ENCODE peak calls at places on chromosome 19, in nine cellular contexts. O, V, M, X, G, D, B, T and S are unnamed samples.

GRCh38 chr19:12784394-12784870 is 6.9 kb upstream of the JUNB start:
- DNase-seq in O (no peak), V (no peak), M (no peak), X (no peak), G (peak), D (no peak), B (no peak), T (no peak), S (no peak)

GRCh38 chr19:5978606-5979552 is 939 bp upstream of the RANBP3 start:
- DNase-seq in O (no peak), V (no peak), M (no peak), X (no peak), G (no peak), D (no peak), B (no peak), T (no peak), S (no peak)

GRCh38 chr19:19668230-19669012 is at the start of gene ZNF101:
- DNase-seq in O (peak), V (peak), M (peak), X (peak), G (peak), D (peak), B (peak), T (peak), S (peak)

GRCh38 chr19:16324384-16325160 is at the start of gene KLF2:
- DNase-seq in O (peak), V (peak), M (peak), X (peak), G (peak), D (peak), B (peak), T (peak), S (peak)

GRCh38 chr19:12779162-12779993 is 4.0 kb upstream of the HOOK2 start:
- DNase-seq in O (peak), V (peak), M (peak), X (peak), G (peak), D (no peak), B (peak), T (peak), S (peak)

GRCh38 chr19:18173054-18173571 is 500 bp upstream of the IFI30 start:
- DNase-seq in O (no peak), V (no peak), M (no peak), X (no peak), G (no peak), D (no peak), B (no peak), T (peak), S (no peak)

GRCh38 chr19:11378319-11379189 is 4.1 kb downstream of the SWSAP1 start:
- DNase-seq in O (peak), V (peak), M (peak), X (peak), G (peak), D (no peak), B (peak), T (no peak), S (peak)

GRCh38 chr19:3071764-3072163 is 9.5 kb upstream of the TLE5 start:
- DNase-seq in O (no peak), V (no peak), M (no peak), X (no peak), G (no peak), D (no peak), B (no peak), T (no peak), S (no peak)

GRCh38 chr19:33129901-33130300 is 2.0 kb upstream of the WDR88 start:
- DNase-seq in O (no peak), V (no peak), M (no peak), X (no peak), G (no peak), D (no peak), B (no peak), T (no peak), S (no peak)

GRCh38 chr19:36213793-36214387 is 575 bp downstream of the ZNF565 start:
- DNase-seq in O (no peak), V (peak), M (no peak), X (peak), G (peak), D (no peak), B (no peak), T (no peak), S (peak)

GRCh38 chr19:29521291-29522075 is 4.3 kb upstream of the VSTM2B start:
- DNase-seq in O (no peak), V (no peak), M (no peak), X (no peak), G (no peak), D (no peak), B (no peak), T (no peak), S (no peak)

GRCh38 chr19:4889034-4889825 is 13.5 kb downstream of the ARRDC5 start:
- DNase-seq in O (no peak), V (peak), M (peak), X (peak), G (peak), D (no peak), B (no peak), T (no peak), S (peak)

GRCh38 chr19:18399008-18399407 is 1.6 kb upstream of the LRRC25 start:
- DNase-seq in O (no peak), V (peak), M (no peak), X (no peak), G (peak), D (no peak), B (no peak), T (no peak), S (peak)

GRCh38 chr19:51546107-51546649 is 14.7 kb upstream of the SIGLEC6 start:
- DNase-seq in O (no peak), V (no peak), M (no peak), X (no peak), G (no peak), D (no peak), B (no peak), T (no peak), S (no peak)

GRCh38 chr19:34096020-34096915 is 76.0 kb upstream of the LSM14A start:
- DNase-seq in O (no peak), V (peak), M (peak), X (peak), G (peak), D (peak), B (no peak), T (no peak), S (peak)

GRCh38 chr19:13574933-13575332 is 68.7 kb upstream of the CACNA1A start:
- DNase-seq in O (no peak), V (no peak), M (no peak), X (no peak), G (peak), D (peak), B (peak), T (no peak), S (no peak)

GRCh38 chr19:4062576-4063368 is 3.9 kb downstream of the ZBTB7A start:
- DNase-seq in O (no peak), V (no peak), M (no peak), X (no peak), G (no peak), D (no peak), B (no peak), T (no peak), S (no peak)

GRCh38 chr19:17584132-17584531 is 28.7 kb downstream of the COLGALT1 start:
- DNase-seq in O (no peak), V (no peak), M (no peak), X (no peak), G (no peak), D (no peak), B (no peak), T (no peak), S (no peak)

GRCh38 chr19:9054207-9054606 is 32.7 kb upstream of the OR1M1 start:
- DNase-seq in O (no peak), V (no peak), M (no peak), X (no peak), G (no peak), D (no peak), B (no peak), T (no peak), S (no peak)

GRCh38 chr19:27794444-27795042 is 1418.4 kb downstream of the UQCRFS1 start:
- DNase-seq in O (peak), V (peak), M (peak), X (peak), G (peak), D (no peak), B (no peak), T (no peak), S (no peak)

GRCh38 chr19:4057913-4058695 is 8.6 kb downstream of the ZBTB7A start:
- DNase-seq in O (peak), V (peak), M (peak), X (peak), G (peak), D (peak), B (no peak), T (peak), S (peak)

GRCh38 chr19:48102870-48103751 is 7.5 kb downstream of the PLA2G4C start:
- DNase-seq in O (no peak), V (peak), M (peak), X (peak), G (peak), D (peak), B (peak), T (no peak), S (peak)

DNA sequence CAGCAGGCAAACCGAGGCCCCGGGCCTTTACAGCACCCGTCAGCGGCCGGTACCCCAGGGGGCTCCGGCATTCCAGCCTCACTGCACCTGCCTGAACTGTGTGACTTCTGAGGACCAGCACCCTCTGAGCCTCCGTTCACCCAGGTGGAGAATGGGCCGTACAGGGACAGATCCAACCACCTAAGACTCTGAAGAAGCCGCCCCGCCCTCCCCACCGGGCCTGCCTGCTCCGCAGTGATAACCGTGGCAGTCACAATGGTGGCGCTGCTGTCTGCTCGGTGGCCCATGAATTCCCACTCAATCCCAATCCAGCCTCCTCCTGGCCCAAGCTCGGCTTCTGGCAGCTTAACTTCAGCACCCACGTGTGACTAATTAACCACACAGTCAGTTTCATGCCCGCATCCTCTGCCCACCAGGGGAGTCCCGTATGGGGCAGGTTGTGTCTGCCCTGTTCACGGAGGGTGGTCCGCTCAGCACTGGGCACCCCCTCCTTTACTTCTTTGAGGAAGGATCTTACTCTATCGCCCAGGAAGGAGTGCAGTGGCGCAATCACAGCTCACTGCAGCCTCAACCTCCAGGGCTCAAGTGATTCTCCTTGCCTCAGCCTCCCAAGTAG is 3.4 kb downstream of the TCF3 start:
- DNase-seq in O (no peak), V (no peak), M (no peak), X (no peak), G (no peak), D (no peak), B (no peak), T (peak), S (no peak)
- TF ChIP-seq CTCF in O (no peak), V (no peak), M (no peak), X (no peak), G (no peak), D (no peak), B (no peak), T (no peak), S (no peak)

DNA sequence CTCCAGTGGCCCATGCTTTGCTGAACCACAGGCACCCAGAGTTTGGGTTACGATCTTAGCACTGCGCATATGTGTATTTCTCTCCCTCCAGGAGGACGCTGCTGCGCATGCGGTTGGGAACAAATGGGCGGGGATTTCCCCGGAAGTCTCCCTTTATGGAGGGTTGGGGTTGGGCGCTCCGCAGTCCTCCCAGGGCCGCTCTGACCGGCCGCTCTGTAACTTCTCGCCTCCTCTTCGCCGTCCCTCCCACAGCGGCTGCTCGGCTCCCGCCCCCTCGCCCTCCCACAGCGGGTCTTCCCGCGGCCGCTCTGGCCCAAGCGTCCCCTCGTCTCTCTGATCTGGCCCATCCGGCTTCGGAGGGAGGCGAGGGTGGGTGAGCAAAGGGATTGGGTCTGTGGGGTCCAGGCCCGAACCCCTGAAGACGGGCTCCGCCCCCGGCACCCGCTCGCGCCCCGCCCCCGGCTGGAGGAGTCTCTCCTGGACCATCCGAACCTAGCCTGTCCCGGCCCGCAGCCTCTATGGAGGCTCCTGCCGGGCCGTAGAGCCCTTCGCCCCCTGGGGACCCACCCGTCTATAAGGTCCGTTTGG is at the start of gene MEGF8:
- DNase-seq in O (peak), V (peak), M (peak), X (peak), G (peak), D (peak), B (peak), T (peak), S (peak)
- TF ChIP-seq CTCF in O (peak), V (peak), M (peak), X (peak), G (peak), D (no peak), B (peak), T (peak), S (no peak)

DNA sequence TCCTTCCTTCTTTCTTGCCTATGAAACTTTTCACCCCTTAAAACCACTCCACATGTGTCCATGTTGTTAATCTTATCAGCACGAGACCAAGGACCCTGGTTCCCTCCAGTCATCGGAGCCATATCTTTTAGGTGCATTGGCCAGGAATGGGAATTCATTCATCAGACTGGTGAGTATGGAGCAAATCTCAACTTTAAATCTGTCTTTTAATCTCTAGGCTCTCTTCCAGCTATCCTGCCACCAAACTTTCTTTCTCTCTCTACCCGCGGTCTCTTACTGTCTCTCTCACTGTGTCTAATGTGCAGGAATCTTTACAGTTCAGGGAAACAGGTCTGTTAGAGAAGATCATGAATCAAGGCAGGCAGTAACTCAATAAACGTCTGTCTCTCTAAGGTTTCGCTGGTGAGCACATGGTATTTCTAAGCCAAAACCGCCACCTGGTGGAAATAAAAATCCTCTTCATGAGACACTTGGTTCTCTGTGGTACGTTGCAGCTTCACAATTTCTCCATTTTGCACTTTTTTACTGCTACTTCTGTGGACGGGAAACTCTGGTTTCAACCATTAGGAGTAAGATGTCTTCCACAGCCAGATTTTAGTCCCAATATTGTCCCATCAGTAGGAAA is 16.1 kb downstream of the LGALS16 start:
- DNase-seq in O (no peak), V (peak), M (peak), X (peak), G (peak), D (peak), B (peak), T (no peak), S (peak)
- TF ChIP-seq CTCF in O (peak), V (peak), M (peak), X (peak), G (peak), D (peak), B (peak), T (peak), S (peak)

GRCh38 chr19:7871530-7872305 is 2.5 kb downstream of the PRR36 start:
- DNase-seq in O (peak), V (peak), M (peak), X (peak), G (peak), D (peak), B (peak), T (peak), S (peak)
- TF ChIP-seq CTCF in O (no peak), V (no peak), M (no peak), X (no peak), G (no peak), D (no peak), B (no peak), T (no peak), S (no peak)

GRCh38 chr19:55485439-55486011 is 537 bp downstream of the NAT14 start:
- DNase-seq in O (no peak), V (no peak), M (no peak), X (no peak), G (no peak), D (no peak), B (no peak), T (no peak), S (no peak)
- TF ChIP-seq CTCF in O (no peak), V (no peak), M (no peak), X (no peak), G (no peak), D (no peak), B (no peak), T (no peak), S (no peak)

GRCh38 chr19:1001538-1002166 is 1.4 kb downstream of the GRIN3B start:
- DNase-seq in O (peak), V (peak), M (no peak), X (no peak), G (no peak), D (no peak), B (peak), T (peak), S (peak)
- TF ChIP-seq CTCF in O (peak), V (peak), M (peak), X (peak), G (peak), D (peak), B (peak), T (peak), S (peak)

DNA sequence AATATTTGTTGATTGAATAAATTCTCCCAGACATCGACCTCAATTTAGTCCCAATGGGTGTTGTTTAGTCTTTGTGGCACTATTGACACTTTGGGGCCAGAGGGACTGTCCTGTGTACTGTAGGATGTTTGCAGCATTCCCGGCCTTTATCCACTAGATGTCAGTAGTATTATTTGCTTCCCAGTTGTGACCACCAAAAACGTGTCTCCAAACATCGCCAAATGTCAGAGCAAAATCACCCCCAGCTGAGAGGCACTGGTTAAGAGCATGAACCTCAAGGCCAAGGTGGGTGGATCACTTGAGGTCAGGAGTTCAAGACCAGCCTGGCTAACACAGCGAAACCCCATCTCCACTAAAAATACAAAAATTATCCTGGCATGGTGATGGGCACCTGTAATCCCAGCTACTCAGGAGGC is 15.4 kb downstream of the NLRP12 start:
- DNase-seq in O (no peak), V (peak), M (peak), X (peak), G (peak), D (peak), B (no peak), T (no peak), S (peak)
- TF ChIP-seq CTCF in O (peak), V (peak), M (peak), X (peak), G (peak), D (peak), B (peak), T (peak), S (peak)

GRCh38 chr19:45295873-45296272 is 26.8 kb downstream of the CKM start:
- DNase-seq in O (no peak), V (no peak), M (no peak), X (no peak), G (no peak), D (no peak), B (no peak), T (no peak), S (no peak)

GRCh38 chr19:45294291-45295029 is 28.2 kb downstream of the CKM start:
- DNase-seq in O (peak), V (no peak), M (no peak), X (no peak), G (no peak), D (no peak), B (no peak), T (no peak), S (no peak)

GRCh38 chr19:45296365-45296764 is 26.3 kb downstream of the CKM start:
- DNase-seq in O (no peak), V (no peak), M (no peak), X (no peak), G (no peak), D (no peak), B (no peak), T (no peak), S (no peak)

GRCh38 chr19:45291834-45292233 is 30.8 kb downstream of the CKM start:
- DNase-seq in O (no peak), V (no peak), M (no peak), X (no peak), G (no peak), D (no peak), B (no peak), T (no peak), S (no peak)

GRCh38 chr19:45293682-45294081 is 29.0 kb downstream of the CKM start:
- DNase-seq in O (no peak), V (no peak), M (no peak), X (no peak), G (no peak), D (no peak), B (no peak), T (no peak), S (peak)
- TF ChIP-seq CTCF in O (no peak), V (no peak), M (no peak), X (no peak), G (no peak), D (no peak), B (no peak), T (no peak), S (no peak)

GRCh38 chr19:55502197-55502952 is 14.1 kb downstream of the SSC5D start:
- DNase-seq in O (no peak), V (no peak), M (no peak), X (no peak), G (no peak), D (no peak), B (no peak), T (no peak), S (no peak)
- TF ChIP-seq CTCF in O (no peak), V (no peak), M (no peak), X (no peak), G (no peak), D (no peak), B (no peak), T (no peak), S (no peak)